ENCODE peak calls at places on chromosomes 6 and 20, in seven cellular contexts. C is PC-3, D is GM23338, K is neural progenitor cell, G is GM23248, B is OCI-LY7, Z is hepatocyte. X is an unnamed sample.

GRCh38 chr6:156269751-156270369 is 507.3 kb upstream of the ARID1B start:
- DNase-seq in K (no peak), D (no peak), B (no peak), Z (no peak), G (no peak), C (no peak), X (no peak)

GRCh38 chr20:54137115-54137514 is 36.7 kb downstream of the CYP24A1 start:
- DNase-seq in C (no peak), B (no peak), G (peak), K (no peak), D (no peak), Z (no peak), X (no peak)

GRCh38 chr6:33206027-33206863 is 1.8 kb downstream of the HSD17B8 start:
- DNase-seq in B (no peak), G (peak), C (no peak), Z (no peak), K (no peak), D (no peak), X (no peak)

GRCh38 chr6:329888-330691 is 37.8 kb downstream of the DUSP22 start:
- DNase-seq in C (no peak), B (peak), K (peak), D (peak), G (no peak), Z (peak), X (no peak)

GRCh38 chr6:160137989-160138835 is 16.6 kb downstream of the SLC22A1 start:
- DNase-seq in B (peak), D (peak), G (peak), K (peak), C (peak), Z (peak), X (peak)

GRCh38 chr20:1509237-1509636 is 18.0 kb upstream of the SIRPB2 start:
- DNase-seq in D (peak), K (peak), G (peak), Z (peak), C (peak), B (peak), X (peak)

GRCh38 chr6:52512199-52512598 is 64.7 kb downstream of the TRAM2 start:
- DNase-seq in B (no peak), G (peak), Z (peak), C (peak), D (no peak), K (no peak), X (no peak)

GRCh38 chr6:144104898-144105487 is 9.6 kb upstream of the SF3B5 start:
- DNase-seq in D (peak), B (peak), K (peak), G (peak), C (peak), Z (peak), X (peak)

GRCh38 chr20:58709703-58710039 is 17.1 kb downstream of the NPEPL1 start:
- DNase-seq in C (no peak), G (no peak), D (no peak), Z (no peak), K (no peak), B (no peak), X (no peak)

GRCh38 chr6:67974931-67975330 is 660.2 kb upstream of the ADGRB3 start:
- DNase-seq in K (no peak), B (no peak), Z (no peak), D (no peak), C (no peak), G (no peak), X (no peak)

DNA sequence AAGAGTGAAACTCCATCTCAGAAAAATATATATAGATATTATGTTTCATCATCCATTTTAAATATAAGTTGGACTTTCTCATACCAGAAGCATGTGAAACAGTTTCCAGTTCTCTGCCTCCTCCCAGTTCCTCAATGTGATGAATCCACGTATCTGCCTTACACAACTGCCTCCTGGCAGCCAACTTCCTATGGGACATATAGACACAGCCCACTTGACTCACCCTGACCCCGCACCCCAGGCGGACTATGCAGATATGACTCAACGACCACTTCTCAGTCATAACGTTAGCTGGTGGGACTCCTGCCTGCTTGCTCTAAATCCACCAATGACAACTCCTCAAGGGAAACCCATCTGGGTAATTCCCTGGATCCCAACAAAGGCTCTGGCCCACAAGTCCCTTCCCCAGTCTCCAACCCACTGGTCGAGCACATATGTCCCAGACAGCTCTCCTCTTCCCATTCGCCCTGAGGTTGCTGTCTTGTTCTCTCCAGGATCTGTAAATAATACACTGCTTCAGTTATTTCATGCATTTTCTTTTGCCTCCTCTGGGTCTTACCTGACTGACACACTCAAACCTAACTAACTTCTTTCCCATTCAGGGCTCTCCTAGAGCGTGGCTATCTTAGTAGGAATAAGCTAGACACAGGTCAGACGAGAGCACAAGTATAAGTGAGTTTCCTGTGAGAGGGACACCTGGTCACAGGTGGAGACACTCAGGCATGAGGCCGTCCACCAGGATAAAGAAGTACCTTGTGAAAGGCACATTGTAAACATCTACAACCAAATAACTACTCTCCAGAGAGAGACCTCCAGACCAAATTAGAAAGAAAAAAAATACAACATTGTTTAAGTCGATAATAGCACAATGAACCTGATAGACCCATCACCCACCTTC is 548.5 kb downstream of the CD83 start:
- DNase-seq in D (no peak), B (peak), Z (peak), G (peak), K (no peak), C (peak), X (no peak)
- TF ChIP-seq EZH2phosphoT487 in D (no peak), B (no peak), Z (no peak), G (no peak), K (no peak), C (no peak), X (no peak)

GRCh38 chr6:71510057-71510713 is 221.6 kb downstream of the OGFRL1 start:
- DNase-seq in C (peak), B (peak), Z (peak), D (peak), K (peak), G (peak), X (peak)
- TF ChIP-seq EZH2phosphoT487 in C (no peak), B (no peak), Z (no peak), D (no peak), K (no peak), G (no peak), X (no peak)

DNA sequence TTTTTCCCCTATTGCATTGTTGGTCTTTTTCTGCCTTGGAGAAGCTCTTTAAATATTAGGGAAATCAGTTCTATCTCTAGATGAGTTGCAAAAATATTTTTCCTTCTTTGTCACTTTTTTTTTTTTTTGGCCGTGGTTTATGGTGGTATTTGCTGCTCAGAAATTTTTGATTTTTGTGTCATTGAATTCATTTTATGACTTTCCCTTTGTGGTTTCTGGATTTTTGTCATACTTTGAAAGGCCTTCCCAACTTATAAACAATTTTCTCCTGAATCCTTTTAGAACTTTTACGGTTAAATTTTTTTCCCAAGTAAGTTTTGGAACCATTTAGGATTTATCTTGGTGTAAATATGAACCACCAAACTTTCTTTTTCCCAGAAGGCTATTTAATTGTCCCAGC is 145.6 kb downstream of the GJA10 start:
- DNase-seq in B (no peak), K (no peak), G (peak), Z (no peak), D (no peak), C (no peak), X (no peak)
- TF ChIP-seq EZH2phosphoT487 in B (no peak), K (no peak), G (no peak), Z (no peak), D (no peak), C (no peak), X (no peak)

GRCh38 chr20:23320317-23320716 is 30.3 kb upstream of the NXT1 start:
- DNase-seq in D (peak), K (no peak), C (peak), G (peak), B (no peak), Z (peak), X (no peak)
- TF ChIP-seq EZH2phosphoT487 in D (no peak), K (no peak), C (no peak), G (no peak), B (no peak), Z (no peak), X (no peak)

GRCh38 chr20:50516180-50516934 is 6.2 kb downstream of the PTPN1 start:
- DNase-seq in G (no peak), C (no peak), K (no peak), B (peak), D (no peak), Z (no peak), X (no peak)
- TF ChIP-seq EZH2phosphoT487 in G (no peak), C (no peak), K (no peak), B (no peak), D (no peak), Z (no peak), X (no peak)

GRCh38 chr6:14817068-14817467 is 428.8 kb upstream of the JARID2 start:
- DNase-seq in B (no peak), Z (no peak), D (no peak), G (no peak), K (no peak), C (no peak), X (no peak)

GRCh38 chr6:14816106-14816864 is 429.6 kb upstream of the JARID2 start:
- DNase-seq in D (no peak), Z (no peak), C (no peak), G (peak), K (peak), B (no peak), X (no peak)

GRCh38 chr6:14818422-14818884 is 427.4 kb upstream of the JARID2 start:
- DNase-seq in D (no peak), C (peak), Z (no peak), G (peak), K (no peak), B (no peak), X (no peak)

GRCh38 chr6:14819840-14820420 is 425.9 kb upstream of the JARID2 start:
- DNase-seq in Z (no peak), C (no peak), D (no peak), B (no peak), K (no peak), G (no peak), X (no peak)

GRCh38 chr6:14819001-14819400 is 426.9 kb upstream of the JARID2 start:
- DNase-seq in C (no peak), G (peak), Z (no peak), D (no peak), B (no peak), K (no peak), X (no peak)
- TF ChIP-seq EZH2phosphoT487 in C (no peak), G (no peak), Z (no peak), D (no peak), B (no peak), K (no peak), X (no peak)

GRCh38 chr6:142014515-142014914 is 118.2 kb upstream of the GJE1 start:
- DNase-seq in Z (no peak), C (peak), G (peak), K (no peak), B (no peak), D (no peak), X (no peak)
- TF ChIP-seq EZH2phosphoT487 in Z (no peak), C (no peak), G (no peak), K (no peak), B (no peak), D (no peak), X (no peak)

GRCh38 chr6:6962699-6963098 is 145.1 kb upstream of the RREB1 start:
- DNase-seq in G (no peak), Z (no peak), B (no peak), K (no peak), C (no peak), D (no peak), X (no peak)

GRCh38 chr6:6966127-6966526 is 141.6 kb upstream of the RREB1 start:
- DNase-seq in G (no peak), D (no peak), Z (no peak), K (no peak), C (peak), B (no peak), X (no peak)

GRCh38 chr6:6964675-6965074 is 143.1 kb upstream of the RREB1 start:
- DNase-seq in B (no peak), K (no peak), G (no peak), D (no peak), C (peak), Z (no peak), X (no peak)

GRCh38 chr6:6962086-6962485 is 145.7 kb upstream of the RREB1 start:
- DNase-seq in Z (no peak), K (no peak), D (no peak), B (no peak), G (no peak), C (no peak), X (no peak)

GRCh38 chr6:6960571-6961251 is 147.1 kb upstream of the RREB1 start:
- DNase-seq in D (no peak), B (no peak), C (peak), K (no peak), Z (no peak), G (no peak), X (no peak)
- TF ChIP-seq EZH2phosphoT487 in D (no peak), B (no peak), C (no peak), K (no peak), Z (no peak), G (no peak), X (no peak)

DNA sequence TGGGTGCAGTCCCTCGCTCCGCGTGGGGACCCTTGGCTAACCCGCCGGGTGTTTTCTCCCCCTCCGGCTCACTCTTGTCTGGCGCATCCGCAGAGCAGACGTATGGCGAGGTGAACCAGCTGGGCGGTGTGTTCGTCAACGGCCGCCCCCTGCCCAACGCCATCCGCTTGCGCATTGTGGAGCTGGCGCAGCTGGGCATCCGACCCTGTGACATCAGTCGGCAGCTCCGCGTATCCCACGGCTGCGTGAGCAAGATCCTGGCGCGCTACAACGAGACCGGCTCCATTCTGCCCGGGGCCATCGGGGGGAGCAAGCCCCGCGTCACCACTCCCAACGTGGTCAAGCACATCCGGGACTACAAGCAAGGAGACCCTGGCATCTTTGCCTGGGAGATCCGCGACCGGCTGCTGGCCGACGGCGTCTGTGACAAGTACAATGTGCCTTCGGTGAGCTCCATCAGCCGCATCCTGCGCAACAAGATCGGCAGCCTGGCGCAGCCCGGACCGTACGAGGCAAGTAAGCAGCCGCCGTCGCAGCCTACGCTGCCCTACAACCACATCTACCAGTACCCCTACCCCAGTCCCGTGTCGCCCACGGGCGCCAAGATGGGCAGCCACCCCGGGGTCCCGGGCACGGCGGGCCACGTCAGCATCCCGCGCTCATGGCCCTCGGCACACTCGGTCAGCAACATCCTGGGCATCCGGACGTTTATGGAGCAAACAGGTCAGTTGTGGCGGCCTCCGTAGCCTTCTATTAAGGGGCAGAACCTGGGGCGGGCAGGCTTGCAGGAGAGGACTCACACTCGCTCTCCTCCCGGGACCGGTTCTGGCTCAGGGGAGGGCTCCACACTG is 1.1 kb downstream of the PAX1 start:
- DNase-seq in B (no peak), D (peak), G (no peak), Z (no peak), C (no peak), K (peak), X (no peak)
- TF ChIP-seq EZH2phosphoT487 in B (no peak), D (no peak), G (no peak), Z (no peak), C (no peak), K (peak), X (no peak)

GRCh38 chr6:53961679-53962370 is 149.4 kb upstream of the MLIP start:
- DNase-seq in D (peak), C (peak), G (peak), K (peak), B (no peak), Z (peak), X (no peak)
- TF ChIP-seq EZH2phosphoT487 in D (no peak), C (no peak), G (no peak), K (no peak), B (no peak), Z (no peak), X (no peak)